ENCODE peak calls at places on chromosomes 12 and 14, in nine cellular contexts. K, E, R, N, U, B, S, D and J are unnamed samples.

GRCh38 chr14:95725685-95726336 is 11.9 kb upstream of the TCL1A start:
- DNase-seq in B (no peak), N (no peak), D (no peak), U (no peak), R (no peak), S (no peak), K (no peak), E (no peak), J (no peak)

GRCh38 chr14:91327201-91327600 is 82.7 kb upstream of the GPR68 start:
- DNase-seq in D (no peak), R (no peak), S (no peak), B (no peak), U (no peak), E (peak), K (no peak), N (no peak), J (no peak)

GRCh38 chr14:58082491-58083098 is 69.4 kb downstream of the ARMH4 start:
- DNase-seq in B (no peak), E (peak), K (no peak), D (no peak), R (no peak), N (peak), U (peak), S (no peak), J (peak)

GRCh38 chr14:66610154-66610563 is 102.2 kb downstream of the GPHN start:
- DNase-seq in E (no peak), N (no peak), B (no peak), K (no peak), U (no peak), R (no peak), S (no peak), D (no peak), J (no peak)

GRCh38 chr14:67420102-67420739 is 8.3 kb upstream of the PLEK2 start:
- DNase-seq in N (no peak), S (peak), K (peak), R (no peak), D (no peak), U (no peak), E (no peak), B (peak), J (no peak)

GRCh38 chr12:121026274-121027045 is 10.2 kb upstream of the C12orf43 start:
- DNase-seq in U (no peak), N (no peak), E (no peak), S (no peak), B (no peak), R (no peak), K (no peak), D (peak), J (no peak)

GRCh38 chr12:113073586-113073985 is 17.1 kb downstream of the DTX1 start:
- DNase-seq in B (peak), S (no peak), U (no peak), K (no peak), D (no peak), E (no peak), R (no peak), N (no peak), J (no peak)

GRCh38 chr14:51862171-51862838 is 1.9 kb downstream of the GNG2 start:
- DNase-seq in K (no peak), S (no peak), B (no peak), R (no peak), D (no peak), U (no peak), N (no peak), E (no peak), J (no peak)

GRCh38 chr12:117151195-117152031 is 38.9 kb downstream of the FBXO21 start:
- DNase-seq in R (peak), D (peak), U (peak), N (peak), K (peak), S (peak), B (peak), E (peak), J (no peak)

GRCh38 chr12:24470050-24470449 is 478.9 kb downstream of the BCAT1 start:
- DNase-seq in R (no peak), E (no peak), K (no peak), D (no peak), U (no peak), B (no peak), N (no peak), S (no peak), J (no peak)

GRCh38 chr14:69532561-69533335 is 41.9 kb downstream of the CCDC177 start:
- DNase-seq in S (no peak), U (no peak), K (no peak), B (no peak), E (no peak), D (no peak), R (no peak), N (no peak), J (no peak)

GRCh38 chr14:61749867-61750266 is 12.4 kb upstream of the SNAPC1 start:
- DNase-seq in E (no peak), N (peak), S (no peak), R (no peak), K (no peak), B (no peak), U (no peak), D (no peak), J (no peak)

GRCh38 chr12:52794479-52795331 is 1.2 kb downstream of the KRT3 start:
- DNase-seq in D (no peak), E (no peak), N (no peak), U (no peak), S (no peak), K (no peak), B (no peak), R (no peak), J (no peak)

GRCh38 chr14:61467281-61467680 is 145.9 kb downstream of the PRKCH start:
- DNase-seq in N (no peak), S (no peak), U (no peak), D (no peak), E (no peak), B (no peak), K (no peak), R (no peak), J (no peak)

GRCh38 chr12:130529781-130530180 is 186.3 kb downstream of the RIMBP2 start:
- DNase-seq in R (no peak), B (no peak), E (no peak), S (no peak), N (no peak), K (no peak), U (no peak), D (no peak), J (no peak)

GRCh38 chr12:59067068-59067467 is 146.8 kb upstream of the LRIG3 start:
- DNase-seq in K (no peak), D (no peak), B (no peak), U (peak), S (no peak), E (peak), R (no peak), N (no peak), J (peak)

GRCh38 chr12:131908082-131908715 is 13.8 kb downstream of the ULK1 start:
- DNase-seq in N (no peak), E (no peak), U (no peak), D (no peak), S (no peak), K (no peak), B (no peak), R (no peak), J (no peak)

GRCh38 chr12:50986961-50987737 is 34.8 kb downstream of the HIGD1C start:
- DNase-seq in D (no peak), S (peak), K (peak), R (no peak), E (peak), B (no peak), U (peak), N (no peak), J (no peak)

GRCh38 chr14:104292084-104292970 is 153.9 kb downstream of the KIF26A start:
- DNase-seq in R (peak), S (peak), B (peak), N (no peak), U (no peak), E (no peak), K (no peak), D (peak), J (no peak)

GRCh38 chr12:104498211-104498801 is 41.6 kb downstream of the CHST11 start:
- DNase-seq in B (no peak), E (peak), S (no peak), N (no peak), U (no peak), D (no peak), R (no peak), K (no peak), J (no peak)

GRCh38 chr12:120234643-120235368 is 30.7 kb downstream of the PXN start:
- DNase-seq in R (peak), D (peak), K (peak), E (peak), B (peak), N (peak), U (peak), S (peak), J (peak)

GRCh38 chr12:97313471-97314190 is 149.0 kb upstream of the RMST start:
- DNase-seq in E (no peak), N (no peak), K (no peak), S (peak), R (no peak), U (no peak), D (no peak), B (no peak), J (peak)

DNA sequence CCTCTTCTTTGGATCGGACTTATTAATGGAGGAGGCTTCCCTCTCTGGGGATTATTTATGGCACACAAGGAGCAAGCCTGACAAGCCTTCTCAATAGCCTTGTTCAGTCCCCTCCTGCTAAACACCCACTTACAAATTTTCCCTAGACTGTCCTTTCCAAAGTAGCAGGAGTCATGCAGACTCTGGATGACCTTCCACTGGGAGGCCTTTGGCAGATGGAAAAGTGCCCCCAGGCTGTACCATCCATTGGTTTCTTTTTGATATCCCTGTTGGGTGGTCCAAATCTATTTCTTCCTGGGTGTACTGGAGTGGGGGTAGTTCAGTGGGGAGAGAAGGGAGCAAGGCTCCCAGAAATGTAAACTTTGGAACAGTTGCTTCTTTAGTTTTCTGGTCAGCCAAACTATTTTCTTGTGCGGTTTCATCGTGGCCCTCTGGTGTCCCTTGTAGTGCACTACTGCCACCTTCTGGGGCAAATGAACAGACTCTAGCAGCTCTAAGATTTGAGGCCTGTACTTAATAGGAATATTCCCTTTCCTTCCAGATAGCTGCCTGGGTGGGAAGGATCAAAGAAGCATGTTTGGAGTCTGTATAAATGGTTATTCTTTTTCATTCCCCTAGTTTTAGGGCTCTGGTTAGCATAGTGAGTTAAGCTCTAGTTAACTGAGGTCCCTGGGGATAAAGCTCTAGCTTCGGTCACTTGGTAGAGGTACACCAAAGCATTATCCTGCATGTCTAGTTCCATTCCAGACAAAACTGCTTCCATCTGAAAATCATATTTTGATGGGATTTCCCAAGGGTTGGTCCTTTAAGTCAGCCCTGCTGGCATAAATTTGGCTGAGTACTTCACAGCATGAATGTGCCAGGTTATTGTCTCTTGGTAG is 409.5 kb downstream of the SLC6A15 start:
- DNase-seq in E (peak), D (no peak), B (no peak), N (peak), K (peak), S (peak), R (no peak), U (peak), J (no peak)
- TF ChIP-seq CTCF in E (peak), D (peak), B (peak), N (peak), K (peak), S (peak), R (peak), U (peak), J (peak)

GRCh38 chr14:24312736-24313507 is 1.6 kb downstream of the LTB4R start:
- DNase-seq in N (no peak), D (peak), U (peak), S (no peak), B (no peak), E (no peak), R (no peak), K (no peak), J (no peak)

GRCh38 chr14:24309538-24310386 is at the start of gene LTB4R2:
- DNase-seq in S (no peak), K (no peak), E (no peak), N (no peak), D (peak), U (no peak), B (no peak), R (no peak), J (no peak)

GRCh38 chr14:24310387-24310665 is 386 bp downstream of the LTB4R2 start:
- DNase-seq in D (no peak), N (no peak), S (no peak), E (no peak), K (no peak), B (peak), U (no peak), R (no peak), J (no peak)

GRCh38 chr14:24311837-24312615 is 724 bp downstream of the LTB4R start:
- DNase-seq in U (peak), R (no peak), K (no peak), B (peak), S (no peak), E (no peak), N (no peak), D (no peak), J (peak)

GRCh38 chr14:24310666-24311604 is at the start of gene LTB4R:
- DNase-seq in N (no peak), B (peak), E (peak), U (peak), S (no peak), R (peak), K (peak), D (peak), J (no peak)
- TF ChIP-seq CTCF in N (no peak), B (peak), E (peak), U (no peak), S (no peak), R (peak), K (peak), D (peak), J (peak)

GRCh38 chr12:79373896-79374499 is 316.8 kb downstream of the PAWR start:
- DNase-seq in S (no peak), K (peak), E (no peak), U (peak), D (no peak), N (peak), B (no peak), R (no peak), J (no peak)
- TF ChIP-seq CTCF in S (peak), K (peak), E (peak), U (peak), D (peak), N (peak), B (peak), R (peak), J (peak)

GRCh38 chr12:123907021-123907420 is 65.6 kb downstream of the CCDC92 start:
- DNase-seq in U (no peak), R (no peak), N (no peak), S (no peak), K (no peak), E (no peak), D (no peak), B (no peak), J (no peak)
- TF ChIP-seq CTCF in U (no peak), R (no peak), N (no peak), S (no peak), K (no peak), E (no peak), D (no peak), B (no peak), J (no peak)